ENCODE peak calls at places on chromosomes 12 and 14, in four cellular contexts. S is AG10803, J is NCI-H2171, X is NCI-H69. V is an unnamed sample.
A peak's percentile ranks its signal among the peaks of the same experiment; 100 is the strongest.

GRCh38 chr12:119457251-119457650 is 122.7 kb downstream of the CCDC60 start:
- DNase-seq in X (peak; percentile 29), J (no peak), S (no peak), V (no peak)

GRCh38 chr12:121465921-121466799 is 66.2 kb downstream of the RNF34 start:
- DNase-seq in S (peak; percentile 30), J (peak; percentile 37), X (peak; percentile 58), V (no peak)

GRCh38 chr14:29927596-29928341 is at the start of gene PRKD1:
- DNase-seq in S (peak; percentile 71), J (peak; percentile 60), X (peak; percentile 89), V (peak; percentile 63)

GRCh38 chr12:121580959-121581680 is at the start of gene KDM2B:
- DNase-seq in S (peak; percentile 40), J (no peak), X (peak; percentile 72), V (peak; percentile 21)

GRCh38 chr12:62250671-62251608 is 9.3 kb upstream of the USP15 start:
- DNase-seq in J (no peak), X (no peak), S (peak; percentile 56), V (no peak)

GRCh38 chr12:95774311-95775045 is 16.1 kb downstream of the NTN4 start:
- DNase-seq in J (no peak), S (peak; percentile 42), X (no peak), V (no peak)

GRCh38 chr12:65891987-65892481 is 67.8 kb downstream of the HMGA2 start:
- DNase-seq in J (no peak), S (peak; percentile 100), X (no peak), V (peak; percentile 71)

GRCh38 chr14:21019377-21019776 is 5.5 kb downstream of the NDRG2 start:
- DNase-seq in X (no peak), J (no peak), S (no peak), V (no peak)

GRCh38 chr12:106300761-106301160 is 1.8 kb upstream of the TCP11L2 start:
- DNase-seq in S (no peak), X (peak; percentile 48), J (no peak), V (no peak)

GRCh38 chr14:24795406-24795805 is 161.4 kb upstream of the GZMB start:
- DNase-seq in J (no peak), S (no peak), X (no peak), V (no peak)

GRCh38 chr14:101958418-101959185 is 5.8 kb upstream of the DYNC1H1 start:
- DNase-seq in S (no peak), X (no peak), J (no peak), V (no peak)

GRCh38 chr14:67186789-67187188 is 2.5 kb upstream of the GARIN2 start:
- DNase-seq in X (peak; percentile 4), S (no peak), J (no peak), V (no peak)

GRCh38 chr14:37974421-37974820 is 233.3 kb upstream of the SSTR1 start:
- DNase-seq in S (peak; percentile 8), X (no peak), J (no peak), V (no peak)

GRCh38 chr12:32502693-32503510 is 103.5 kb downstream of the FGD4 start:
- DNase-seq in J (no peak), S (peak; percentile 91), X (peak; percentile 90), V (no peak)

GRCh38 chr14:105851716-105852377 is 325.5 kb downstream of the TMEM121 start:
- DNase-seq in S (no peak), J (no peak), X (no peak), V (no peak)

GRCh38 chr12:94617101-94617500 is 33.3 kb downstream of the TMCC3 start:
- DNase-seq in X (no peak), J (no peak), S (no peak), V (no peak)

GRCh38 chr12:109706747-109707469 is 6.7 kb upstream of the FAM222A start:
- DNase-seq in S (no peak), J (peak; percentile 22), X (peak; percentile 66), V (no peak)

GRCh38 chr12:108575199-108575912 is 13.0 kb downstream of the ISCU start:
- DNase-seq in X (no peak), S (no peak), J (no peak), V (no peak)

GRCh38 chr14:87805315-87805723 is 187.7 kb downstream of the GALC start:
- DNase-seq in X (peak; percentile 35), S (peak; percentile 38), J (no peak), V (peak; percentile 15)

GRCh38 chr14:37623552-37623951 is 28.1 kb downstream of the TTC6 start:
- DNase-seq in S (peak; percentile 58), X (peak; percentile 72), J (no peak), V (no peak)

GRCh38 chr14:64421166-64421565 is 33.0 kb downstream of the MTHFD1 start:
- DNase-seq in X (peak; percentile 49), J (no peak), S (peak; percentile 23), V (no peak)

GRCh38 chr12:106425061-106425706 is 67.6 kb downstream of the POLR3B start:
- DNase-seq in S (no peak), X (peak; percentile 38), J (no peak), V (no peak)

GRCh38 chr14:32588448-32589320 is 259.6 kb downstream of the AKAP6 start:
- DNase-seq in X (peak; percentile 10), S (peak; percentile 46), J (no peak), V (no peak)

GRCh38 chr14:50943943-50944646 is at the start of gene PYGL:
- DNase-seq in J (peak; percentile 2), X (peak; percentile 86), S (peak; percentile 63), V (peak; percentile 83)

GRCh38 chr12:25151476-25151875 is 43.5 kb downstream of the DNAI7 start:
- DNase-seq in X (peak; percentile 63), J (no peak), S (peak; percentile 92), V (peak; percentile 32)

GRCh38 chr12:82415402-82415801 is 57.1 kb downstream of the METTL25 start:
- DNase-seq in J (no peak), X (no peak), S (peak; percentile 26), V (no peak)

GRCh38 chr14:100291305-100292075 is 14.8 kb downstream of the SLC25A29 start:
- DNase-seq in S (no peak), X (no peak), J (no peak), V (no peak)

V was measured in left ventricle myocardium inferior.